ENCODE peak calls at places on chromosomes 5 and 9, in ten cellular contexts. Y is CD8-positive, alpha-beta T cell; S is adrenal gland; H is T-helper 1 cell; A is Calu3; U is NCI-H748 treated with DMSO at 0.1 percent for 48 hours; D is AG08395; V is kidney tubule cell; T is chondrocyte; K is CD4-positive, alpha-beta T cell. Z is an unnamed sample.
A peak's percentile ranks its signal among the peaks of the same experiment; 100 is the strongest.

GRCh38 chr9:101477736-101478135 is 42.2 kb upstream of the ALDOB start:
- DNase-seq in S (no peak), Y (no peak), H (no peak), A (no peak), T (no peak), D (peak; percentile 39), U (no peak), K (no peak), V (no peak), Z (peak; percentile 28)

GRCh38 chr5:76691470-76692273 is 24.3 kb upstream of the F2R start:
- DNase-seq in H (peak; percentile 66), D (no peak), Y (no peak), K (no peak), T (no peak), S (no peak), A (no peak), V (peak; percentile 74), U (no peak), Z (peak; percentile 73)

GRCh38 chr5:2995667-2996066 is 244.2 kb upstream of the IRX2 start:
- DNase-seq in V (no peak), S (no peak), H (no peak), K (no peak), D (no peak), T (no peak), U (no peak), Y (no peak), A (no peak), Z (no peak)

GRCh38 chr5:24428345-24428744 is 216.4 kb downstream of the CDH10 start:
- DNase-seq in K (no peak), H (no peak), U (no peak), D (no peak), Y (no peak), A (no peak), S (no peak), V (no peak), T (no peak), Z (no peak)

GRCh38 chr5:174707671-174708070 is 16.7 kb upstream of the MSX2 start:
- DNase-seq in D (no peak), S (no peak), Y (no peak), V (no peak), H (no peak), T (no peak), K (no peak), U (no peak), A (no peak), Z (no peak)

GRCh38 chr5:40401965-40402364 is 277.8 kb upstream of the PTGER4 start:
- DNase-seq in Y (no peak), V (peak; percentile 73), H (peak; percentile 52), A (no peak), D (no peak), U (no peak), S (no peak), K (peak; percentile 36), T (no peak), Z (peak; percentile 81)

GRCh38 chr5:109324351-109324750 is 85.4 kb downstream of the PJA2 start:
- DNase-seq in H (no peak), Y (no peak), T (no peak), A (no peak), V (no peak), U (no peak), S (no peak), K (no peak), D (no peak), Z (no peak)

GRCh38 chr5:154072782-154073171 is 34.0 kb downstream of the MFAP3 start:
- DNase-seq in U (no peak), S (no peak), V (no peak), K (no peak), D (no peak), T (no peak), Y (no peak), A (no peak), H (no peak), Z (no peak)

GRCh38 chr9:134944351-134944802 is 26.7 kb upstream of the FCN1 start:
- DNase-seq in T (peak; percentile 42), D (peak; percentile 18), Y (no peak), K (no peak), V (no peak), U (no peak), H (no peak), A (no peak), S (no peak), Z (no peak)

GRCh38 chr5:133129192-133129748 is 77.5 kb downstream of the HSPA4 start:
- DNase-seq in V (no peak), S (no peak), T (no peak), U (no peak), D (no peak), H (no peak), A (no peak), Y (no peak), K (no peak), Z (no peak)

GRCh38 chr9:94645901-94646300 is 6.6 kb upstream of the FBP1 start:
- DNase-seq in V (no peak), K (no peak), Y (no peak), T (no peak), H (no peak), S (no peak), U (no peak), A (no peak), D (no peak), Z (no peak)

GRCh38 chr5:73822989-73823339 is 197.0 kb downstream of the ARHGEF28 start:
- DNase-seq in T (no peak), S (no peak), H (no peak), V (peak; percentile 84), U (peak; percentile 79), K (no peak), Y (no peak), A (peak; percentile 59), D (no peak), Z (no peak)

GRCh38 chr9:99019523-99020331 is 76.0 kb downstream of the COL15A1 start:
- DNase-seq in U (no peak), T (no peak), Y (no peak), D (peak; percentile 88), S (no peak), H (no peak), A (no peak), K (no peak), V (peak; percentile 98), Z (peak; percentile 82)

GRCh38 chr5:101783241-101784095 is 512.6 kb downstream of the SLCO4C1 start:
- DNase-seq in Y (no peak), K (no peak), H (no peak), S (no peak), D (no peak), T (no peak), V (peak; percentile 1), U (peak; percentile 34), A (no peak), Z (no peak)

GRCh38 chr9:121154782-121155181 is 46.9 kb downstream of the RAB14 start:
- DNase-seq in T (no peak), U (no peak), Y (no peak), H (no peak), S (no peak), K (no peak), D (no peak), V (peak; percentile 74), A (no peak), Z (no peak)

GRCh38 chr5:149837680-149838269 is 106.8 kb downstream of the PDE6A start:
- DNase-seq in Y (no peak), V (peak; percentile 75), S (peak; percentile 73), U (peak; percentile 39), H (peak; percentile 21), D (peak; percentile 85), A (peak; percentile 69), K (no peak), T (no peak), Z (peak; percentile 87)

GRCh38 chr9:81122749-81123148 is 566.6 kb downstream of the TLE1 start:
- DNase-seq in S (no peak), Y (no peak), A (no peak), T (no peak), K (no peak), H (no peak), D (no peak), U (no peak), V (no peak), Z (no peak)

GRCh38 chr9:87239312-87239711 is 258.4 kb upstream of the DAPK1 start:
- DNase-seq in T (no peak), H (no peak), A (no peak), V (no peak), Y (no peak), K (no peak), U (no peak), S (no peak), D (no peak), Z (no peak)

GRCh38 chr9:32839486-32839885 is 56.1 kb downstream of the TMEM215 start:
- DNase-seq in D (no peak), S (no peak), K (no peak), T (no peak), U (no peak), A (no peak), V (no peak), H (no peak), Y (no peak), Z (no peak)

GRCh38 chr9:74006935-74007334 is 490.2 kb upstream of the RORB start:
- DNase-seq in D (no peak), T (no peak), S (no peak), A (no peak), K (no peak), Y (no peak), V (no peak), U (peak; percentile 16), H (no peak), Z (no peak)

GRCh38 chr9:90444609-90445008 is 198.0 kb downstream of the DIRAS2 start:
- DNase-seq in U (no peak), K (no peak), D (no peak), A (no peak), V (no peak), H (no peak), T (no peak), S (no peak), Y (no peak), Z (no peak)